ENCODE peak calls at places on chromosome 2, in ten cellular contexts. H is activated T-cell treated with anti-CD3 and anti-CD28 coated beads, Interleukin-2, amount 50 U/mL, for 1 hour; M is Calu3; Y is NCI-H2081; E is ascending aorta; B is SW480; D is erythroblast; L is H4; X is activated CD4-positive, alpha-beta T cell treated with anti-CD3 and anti-CD28 coated beads, Interleukin-2, amount 50 U/mL, for 4 hours; W is choroid plexus epithelial cell. S is an unnamed sample.

GRCh38 chr2:237529452-237530402 is 36.6 kb upstream of the PRLH start:
- DNase-seq in H (no peak), M (no peak), Y (no peak), E (no peak), B (no peak), D (no peak), L (no peak), X (no peak), W (no peak), S (no peak)

GRCh38 chr2:225766431-225766830 is 366.9 kb downstream of the NYAP2 start:
- DNase-seq in H (no peak), M (no peak), Y (no peak), E (no peak), B (no peak), D (no peak), L (no peak), X (no peak), W (peak), S (no peak)

GRCh38 chr2:216742411-216742810 is 47.1 kb upstream of the IGFBP5 start:
- DNase-seq in H (no peak), M (no peak), Y (no peak), E (no peak), B (no peak), D (no peak), L (no peak), X (no peak), W (peak), S (no peak)

GRCh38 chr2:20241973-20242726 is 17.2 kb upstream of the SDC1 start:
- DNase-seq in H (no peak), M (no peak), Y (no peak), E (no peak), B (no peak), D (peak), L (no peak), X (no peak), W (no peak), S (no peak)

GRCh38 chr2:112803691-112804521 is 19.6 kb upstream of the IL1A start:
- DNase-seq in H (no peak), M (peak), Y (no peak), E (no peak), B (no peak), D (no peak), L (no peak), X (no peak), W (peak), S (no peak)

GRCh38 chr2:46460991-46461715 is 18.2 kb upstream of the TMEM247 start:
- DNase-seq in H (peak), M (peak), Y (peak), E (no peak), B (peak), D (peak), L (peak), X (peak), W (peak), S (peak)

GRCh38 chr2:66985901-66986300 is 411.2 kb upstream of the ETAA1 start:
- DNase-seq in H (no peak), M (no peak), Y (no peak), E (no peak), B (no peak), D (no peak), L (no peak), X (no peak), W (no peak), S (no peak)

GRCh38 chr2:199775297-199775696 is 75.7 kb downstream of the FTCDNL1 start:
- DNase-seq in H (no peak), M (no peak), Y (no peak), E (no peak), B (no peak), D (no peak), L (no peak), X (no peak), W (no peak), S (no peak)

GRCh38 chr2:161139098-161139987 is 20.9 kb upstream of the TANK start:
- DNase-seq in H (no peak), M (no peak), Y (no peak), E (no peak), B (no peak), D (peak), L (peak), X (no peak), W (peak), S (no peak)

GRCh38 chr2:187500585-187501359 is 52.7 kb upstream of the CALCRL start:
- DNase-seq in H (no peak), M (peak), Y (no peak), E (no peak), B (peak), D (peak), L (peak), X (no peak), W (peak), S (peak)

GRCh38 chr2:35298493-35298892 is 1057.1 kb upstream of the CRIM1 start:
- DNase-seq in H (no peak), M (no peak), Y (no peak), E (peak), B (no peak), D (no peak), L (peak), X (no peak), W (peak), S (no peak)

GRCh38 chr2:6923319-6923718 is 6.1 kb downstream of the RNF144A start:
- DNase-seq in H (no peak), M (no peak), Y (no peak), E (no peak), B (no peak), D (no peak), L (no peak), X (no peak), W (no peak), S (no peak)

GRCh38 chr2:204453730-204454167 is 91.5 kb upstream of the PARD3B start:
- DNase-seq in H (no peak), M (peak), Y (no peak), E (no peak), B (no peak), D (no peak), L (peak), X (no peak), W (peak), S (no peak)

GRCh38 chr2:58732999-58733398 is 491.9 kb upstream of the FANCL start:
- DNase-seq in H (no peak), M (no peak), Y (no peak), E (no peak), B (no peak), D (no peak), L (no peak), X (no peak), W (no peak), S (no peak)

GRCh38 chr2:233816771-233817170 is 37.6 kb downstream of the HJURP start:
- DNase-seq in H (no peak), M (no peak), Y (no peak), E (no peak), B (no peak), D (no peak), L (no peak), X (no peak), W (no peak), S (no peak)

GRCh38 chr2:74694281-74694680 is 40.2 kb downstream of the SEMA4F start:
- DNase-seq in H (no peak), M (no peak), Y (no peak), E (no peak), B (no peak), D (no peak), L (no peak), X (no peak), W (no peak), S (no peak)

GRCh38 chr2:226423498-226423960 is 376.1 kb downstream of the IRS1 start:
- DNase-seq in H (peak), M (no peak), Y (no peak), E (no peak), B (no peak), D (no peak), L (peak), X (peak), W (peak), S (no peak)

GRCh38 chr2:220701115-220701514 is 871.0 kb downstream of the EPHA4 start:
- DNase-seq in H (no peak), M (no peak), Y (no peak), E (no peak), B (no peak), D (no peak), L (no peak), X (no peak), W (no peak), S (no peak)

GRCh38 chr2:200360364-200360763 is 53.9 kb downstream of the SPATS2L start:
- DNase-seq in H (no peak), M (no peak), Y (no peak), E (no peak), B (no peak), D (no peak), L (no peak), X (no peak), W (no peak), S (peak)

GRCh38 chr2:144830543-144830942 is 310.6 kb upstream of the ZEB2 start:
- DNase-seq in H (no peak), M (no peak), Y (no peak), E (no peak), B (no peak), D (no peak), L (no peak), X (no peak), W (peak), S (no peak)

GRCh38 chr2:239297142-239298125 is 103.4 kb downstream of the HDAC4 start:
- DNase-seq in H (no peak), M (no peak), Y (no peak), E (no peak), B (no peak), D (no peak), L (no peak), X (no peak), W (no peak), S (no peak)

GRCh38 chr2:187976667-187977333 is 314.9 kb upstream of the GULP1 start:
- DNase-seq in H (no peak), M (no peak), Y (no peak), E (no peak), B (no peak), D (no peak), L (no peak), X (no peak), W (no peak), S (peak)

GRCh38 chr2:184155791-184156190 is 442.5 kb upstream of the ZNF804A start:
- DNase-seq in H (no peak), M (no peak), Y (no peak), E (no peak), B (no peak), D (no peak), L (no peak), X (no peak), W (no peak), S (no peak)

GRCh38 chr2:179876266-179876665 is 14.9 kb upstream of the ZNF385B start:
- DNase-seq in H (no peak), M (no peak), Y (no peak), E (no peak), B (peak), D (no peak), L (no peak), X (no peak), W (peak), S (no peak)

GRCh38 chr2:184416514-184416913 is 181.8 kb upstream of the ZNF804A start:
- DNase-seq in H (no peak), M (no peak), Y (no peak), E (no peak), B (no peak), D (no peak), L (no peak), X (no peak), W (no peak), S (no peak)

GRCh38 chr2:232075080-232075479 is 113.6 kb downstream of the DIS3L2 start:
- DNase-seq in H (no peak), M (no peak), Y (no peak), E (no peak), B (no peak), D (no peak), L (no peak), X (no peak), W (peak), S (no peak)

GRCh38 chr2:227180286-227180685 is 15.9 kb downstream of the COL4A3 start:
- DNase-seq in H (no peak), M (peak), Y (no peak), E (no peak), B (no peak), D (no peak), L (no peak), X (no peak), W (no peak), S (no peak)

GRCh38 chr2:205607146-205607545 is 75.2 kb upstream of the NRP2 start:
- DNase-seq in H (no peak), M (no peak), Y (no peak), E (no peak), B (no peak), D (no peak), L (no peak), X (no peak), W (no peak), S (no peak)

GRCh38 chr2:178279636-178280035 is 85.3 kb downstream of the OSBPL6 start:
- DNase-seq in H (no peak), M (no peak), Y (no peak), E (no peak), B (no peak), D (no peak), L (no peak), X (no peak), W (no peak), S (no peak)

GRCh38 chr2:85132392-85132791 is 800 bp upstream of the TCF7L1 start:
- DNase-seq in H (no peak), M (no peak), Y (no peak), E (no peak), B (no peak), D (no peak), L (no peak), X (no peak), W (no peak), S (peak)

GRCh38 chr2:29072971-29073725 is 1.2 kb downstream of the PCARE start:
- DNase-seq in H (no peak), M (no peak), Y (no peak), E (no peak), B (no peak), D (no peak), L (no peak), X (no peak), W (no peak), S (no peak)

GRCh38 chr2:69907216-69907615 is 7.7 kb upstream of the MXD1 start:
- DNase-seq in H (no peak), M (no peak), Y (no peak), E (no peak), B (no peak), D (no peak), L (no peak), X (no peak), W (no peak), S (no peak)

GRCh38 chr2:10619643-10620042 is 70.1 kb downstream of the NOL10 start:
- DNase-seq in H (no peak), M (no peak), Y (no peak), E (no peak), B (no peak), D (no peak), L (peak), X (no peak), W (peak), S (no peak)

S was measured in NCI-H146.